ENCODE peak calls at places on chromosomes 11 and 22, in six cellular contexts. A is skeletal muscle cell, E is KBM-7, G is endothelial cell, D is HFFc6, P is H7. B is an unnamed sample.

GRCh38 chr11:101523634-101524260 is 60.1 kb downstream of the TRPC6 start:
- DNase-seq in A (no peak), G (no peak), E (no peak), P (peak; percentile 5), D (no peak), B (no peak)

GRCh38 chr11:107996025-107996776 is 12.5 kb upstream of the CUL5 start:
- DNase-seq in G (no peak), D (no peak), P (no peak), A (no peak), E (no peak), B (no peak)

GRCh38 chr22:43152355-43153071 is 1.2 kb downstream of the TSPO start:
- DNase-seq in A (no peak), P (peak; percentile 81), E (peak; percentile 38), D (peak; percentile 27), G (no peak), B (peak; percentile 27)

GRCh38 chr11:46674463-46675287 is 25.7 kb downstream of the ARHGAP1 start:
- DNase-seq in P (peak; percentile 96), G (peak; percentile 64), E (peak; percentile 75), A (no peak), D (no peak), B (no peak)

GRCh38 chr11:128524172-128524571 is 63.2 kb downstream of the ETS1 start:
- DNase-seq in E (no peak), A (no peak), D (no peak), G (no peak), P (no peak), B (no peak)

GRCh38 chr11:128734439-128735224 is 40.8 kb downstream of the FLI1 start:
- DNase-seq in G (no peak), E (no peak), A (no peak), P (no peak), D (no peak), B (no peak)

GRCh38 chr11:119051440-119052162 is 5.4 kb downstream of the HYOU1 start:
- DNase-seq in D (no peak), A (no peak), G (no peak), E (no peak), P (no peak), B (no peak)

GRCh38 chr11:107182983-107183382 is 164.7 kb upstream of the GUCY1A2 start:
- DNase-seq in G (no peak), E (no peak), A (no peak), D (no peak), P (no peak), B (no peak)

GRCh38 chr22:32271389-32271788 is 16.2 kb upstream of the SLC5A4 start:
- DNase-seq in D (no peak), A (no peak), E (no peak), P (no peak), G (no peak), B (no peak)

GRCh38 chr11:41497974-41498373 is 38.5 kb upstream of the LRRC4C start:
- DNase-seq in A (no peak), G (peak; percentile 3), D (no peak), E (peak; percentile 12), P (peak; percentile 19), B (no peak)

GRCh38 chr11:100512475-100512874 is 174.6 kb upstream of the ARHGAP42 start:
- DNase-seq in G (no peak), A (no peak), E (no peak), D (no peak), P (no peak), B (no peak)

GRCh38 chr11:17765381-17766359 is 31.1 kb downstream of the KCNC1 start:
- DNase-seq in A (no peak), P (peak; percentile 75), D (peak; percentile 9), G (peak; percentile 23), E (no peak), B (no peak)

GRCh38 chr11:100557830-100558611 is 129.1 kb upstream of the ARHGAP42 start:
- DNase-seq in D (no peak), E (no peak), A (no peak), P (no peak), G (no peak), B (peak; percentile 20)

GRCh38 chr11:61042961-61043540 is 59.2 kb upstream of the CD5 start:
- DNase-seq in P (no peak), E (no peak), D (no peak), A (no peak), G (no peak), B (no peak)

GRCh38 chr22:30591191-30591587 is 521 bp downstream of the PES1 start:
- DNase-seq in G (no peak), P (no peak), A (no peak), D (peak; percentile 44), E (no peak), B (no peak)

GRCh38 chr11:84673753-84674152 is 953.4 kb downstream of the DLG2 start:
- DNase-seq in G (no peak), A (no peak), P (peak; percentile 14), E (no peak), D (peak; percentile 1), B (peak; percentile 17)

GRCh38 chr22:30968924-30969531 is at the start of gene TUG1:
- DNase-seq in P (peak; percentile 99), E (peak; percentile 100), G (peak; percentile 95), A (peak; percentile 97), D (peak; percentile 97), B (peak; percentile 97)

GRCh38 chr11:47955356-47955755 is 25.0 kb upstream of the PTPRJ start:
- DNase-seq in P (no peak), A (no peak), D (no peak), E (no peak), G (no peak), B (no peak)

GRCh38 chr11:16404781-16405180 is 48.4 kb upstream of the SOX6 start:
- DNase-seq in P (no peak), G (no peak), D (no peak), A (no peak), E (no peak), B (no peak)

GRCh38 chr11:77170107-77170506 is 42.1 kb downstream of the MYO7A start:
- DNase-seq in P (peak; percentile 85), G (no peak), A (no peak), E (no peak), D (no peak), B (no peak)

GRCh38 chr22:18148508-18148965 is 1.4 kb upstream of the USP18 start:
- DNase-seq in G (no peak), P (no peak), E (no peak), D (no peak), A (no peak), B (no peak)

GRCh38 chr11:19739872-19740271 is 27.2 kb downstream of the NAV2 start:
- DNase-seq in E (no peak), P (peak; percentile 52), G (peak; percentile 40), A (no peak), D (no peak), B (no peak)

GRCh38 chr11:10108901-10109665 is 184.9 kb downstream of the SBF2 start:
- DNase-seq in P (peak; percentile 19), A (peak; percentile 64), E (no peak), G (no peak), D (no peak), B (peak; percentile 70)

GRCh38 chr11:282630-283360 is 4.6 kb downstream of the NLRP6 start:
- DNase-seq in G (no peak), A (no peak), E (no peak), P (no peak), D (no peak), B (no peak)

GRCh38 chr11:3122775-3123201 is 42.3 kb downstream of the OSBPL5 start:
- DNase-seq in A (no peak), P (peak; percentile 33), G (no peak), D (no peak), E (no peak), B (no peak)

B was measured in GM04504.